ENCODE peak calls at places on chromosomes 2 and 18, in five cellular contexts. H is substantia nigra; F is mucosa of gallbladder; L is stimulated activated CD8-positive, alpha-beta memory T cell treated with anti-CD3 and anti-CD28 coated beads, Interleukin-15, amount 100 ng/mL, for 4 hours; Y is foreskin fibroblast. X is an unnamed sample.

GRCh38 chr2:112784199-112785189 is at the start of gene IL1A:
- DNase-seq in H (no peak), F (peak; percentile 18), L (no peak), Y (no peak), X (no peak)

GRCh38 chr2:122927217-122927616 is 1097.9 kb upstream of the CNTNAP5 start:
- DNase-seq in H (no peak), F (no peak), L (no peak), Y (no peak), X (no peak)

GRCh38 chr18:58345064-58345463 is 283.8 kb downstream of the ALPK2 start:
- DNase-seq in H (no peak), F (no peak), L (no peak), Y (no peak), X (peak; percentile 17)

GRCh38 chr2:219661197-219661954 is 33.9 kb downstream of the SLC4A3 start:
- DNase-seq in H (no peak), F (no peak), L (no peak), Y (no peak), X (no peak)

GRCh38 chr2:226766352-226767055 is 33.1 kb downstream of the IRS1 start:
- DNase-seq in H (no peak), F (no peak), L (no peak), Y (peak; percentile 65), X (no peak)

GRCh38 chr2:205934443-205934842 is 151.5 kb downstream of the INO80D start:
- DNase-seq in H (no peak), F (no peak), L (no peak), Y (no peak), X (no peak)

GRCh38 chr2:167294031-167294774 is 405.9 kb downstream of the XIRP2 start:
- DNase-seq in H (no peak), F (no peak), L (no peak), Y (peak; percentile 15), X (no peak)

GRCh38 chr2:32732912-32733472 is 105.1 kb downstream of the TTC27 start:
- DNase-seq in H (no peak), F (no peak), L (no peak), Y (no peak), X (no peak)

GRCh38 chr2:19126281-19126680 is 232.1 kb downstream of the OSR1 start:
- DNase-seq in H (no peak), F (no peak), L (no peak), Y (no peak), X (no peak)

GRCh38 chr18:35458677-35459441 is 38.9 kb downstream of the INO80C start:
- DNase-seq in H (no peak), F (peak; percentile 67), L (no peak), Y (peak; percentile 62), X (no peak)

GRCh38 chr18:9876867-9877654 is 8.7 kb upstream of the TXNDC2 start:
- DNase-seq in H (no peak), F (peak; percentile 57), L (no peak), Y (peak; percentile 77), X (no peak)

GRCh38 chr2:10286216-10287037 is 16.3 kb upstream of the HPCAL1 start:
- DNase-seq in H (peak; percentile 48), F (peak; percentile 50), L (no peak), Y (no peak), X (no peak)

GRCh38 chr18:31091350-31091749 is 10.9 kb downstream of the DSC2 start:
- DNase-seq in H (no peak), F (no peak), L (no peak), Y (no peak), X (no peak)

GRCh38 chr18:22471546-22472131 is 53.9 kb upstream of the CTAGE1 start:
- DNase-seq in H (no peak), F (no peak), L (no peak), Y (no peak), X (no peak)

GRCh38 chr2:44543773-44544725 is 182.3 kb downstream of the CAMKMT start:
- DNase-seq in H (no peak), F (no peak), L (no peak), Y (no peak), X (peak; percentile 78)

GRCh38 chr2:237483018-237483731 is 3.9 kb upstream of the MLPH start:
- DNase-seq in H (peak; percentile 21), F (peak; percentile 87), L (no peak), Y (peak; percentile 87), X (no peak)

GRCh38 chr2:203413796-203414195 is 85.6 kb downstream of the ABI2 start:
- DNase-seq in H (no peak), F (no peak), L (no peak), Y (no peak), X (no peak)

GRCh38 chr2:151162185-151162584 is 99.5 kb downstream of the RBM43 start:
- DNase-seq in H (no peak), F (no peak), L (no peak), Y (peak; percentile 38), X (no peak)

GRCh38 chr2:118693287-118693822 is 154.1 kb downstream of the EN1 start:
- DNase-seq in H (no peak), F (no peak), L (no peak), Y (no peak), X (no peak)

GRCh38 chr2:106575955-106576354 is 88.8 kb downstream of the CD8B2 start:
- DNase-seq in H (no peak), F (peak; percentile 34), L (no peak), Y (peak; percentile 6), X (no peak)

GRCh38 chr2:158893057-158893456 is 75.4 kb upstream of the TANC1 start:
- DNase-seq in H (no peak), F (no peak), L (no peak), Y (peak; percentile 45), X (no peak)

GRCh38 chr2:206086683-206087350 is 843 bp upstream of the INO80D start:
- DNase-seq in H (no peak), F (no peak), L (no peak), Y (no peak), X (no peak)

GRCh38 chr2:202072226-202072625 is 829 bp upstream of the KIAA2012 start:
- DNase-seq in H (no peak), F (no peak), L (no peak), Y (no peak), X (no peak)

GRCh38 chr2:219499555-219499954 is 864 bp downstream of the GMPPA start:
- DNase-seq in H (no peak), F (no peak), L (no peak), Y (no peak), X (no peak)

GRCh38 chr2:97911210-97911921 is 84.4 kb downstream of the TMEM131 start:
- DNase-seq in H (no peak), F (no peak), L (no peak), Y (peak; percentile 45), X (no peak)

GRCh38 chr2:233481368-233482142 is 85.0 kb downstream of the USP40 start:
- DNase-seq in H (no peak), F (no peak), L (no peak), Y (no peak), X (no peak)

GRCh38 chr18:49734836-49735235 is 78.5 kb downstream of the ACAA2 start:
- DNase-seq in H (no peak), F (no peak), L (no peak), Y (no peak), X (no peak)

X was measured in NCI-H1930.